ENCODE peak calls at places on chromosomes 16 and 17, in seven cellular contexts. N is HTR-8/SVneo; X is NCI-H1105 treated with DMSO at 0.1 percent for 48 hours; O is AG08395; V is CD4-positive, alpha-beta T cell; U is stimulated activated CD4-positive, alpha-beta T cell treated with anti-CD3 and anti-CD28 coated beads, Interleukin-1b, Interleukin-23, amount 100 ng/mL, for 24 hours; K is posterior cingulate gyrus. I is an unnamed sample.

GRCh38 chr17:62690168-62690897 is 62.9 kb downstream of the MRC2 start:
- DNase-seq in N (no peak), X (no peak), O (no peak), V (no peak), U (no peak), K (no peak), I (no peak)

GRCh38 chr17:48814504-48814903 is 2.5 kb downstream of the TTLL6 start:
- DNase-seq in N (peak), X (peak), O (peak), V (peak), U (peak), K (peak), I (no peak)

GRCh38 chr16:29804455-29805231 is 1.7 kb upstream of the MAZ start:
- DNase-seq in N (no peak), X (peak), O (peak), V (no peak), U (no peak), K (no peak), I (no peak)

GRCh38 chr16:88560722-88561484 is 9.3 kb upstream of the ZC3H18 start:
- DNase-seq in N (no peak), X (no peak), O (no peak), V (no peak), U (no peak), K (no peak), I (no peak)

GRCh38 chr16:31265329-31266245 is 5.8 kb downstream of the ITGAM start:
- DNase-seq in N (peak), X (no peak), O (no peak), V (peak), U (peak), K (no peak), I (no peak)

GRCh38 chr17:40327735-40328385 is 18.9 kb downstream of the RARA start:
- DNase-seq in N (no peak), X (no peak), O (no peak), V (no peak), U (no peak), K (no peak), I (no peak)

GRCh38 chr17:76672270-76672851 is 28.8 kb upstream of the ST6GALNAC1 start:
- DNase-seq in N (no peak), X (no peak), O (no peak), V (no peak), U (no peak), K (no peak), I (no peak)

GRCh38 chr17:38606646-38607611 is 1.2 kb upstream of the SRCIN1 start:
- DNase-seq in N (no peak), X (peak), O (no peak), V (no peak), U (no peak), K (peak), I (no peak)

GRCh38 chr16:87044829-87045228 is 272.4 kb downstream of the C16orf95 start:
- DNase-seq in N (no peak), X (no peak), O (no peak), V (no peak), U (no peak), K (no peak), I (no peak)

GRCh38 chr16:3938843-3939624 is 58.5 kb upstream of the CREBBP start:
- DNase-seq in N (peak), X (no peak), O (peak), V (peak), U (peak), K (peak), I (no peak)

GRCh38 chr16:85584989-85585388 is 28.1 kb upstream of the GSE1 start:
- DNase-seq in N (no peak), X (no peak), O (no peak), V (no peak), U (no peak), K (no peak), I (no peak)

GRCh38 chr16:87701505-87701921 is 64.3 kb downstream of the KLHDC4 start:
- DNase-seq in N (no peak), X (no peak), O (no peak), V (no peak), U (no peak), K (no peak), I (no peak)

GRCh38 chr16:11403534-11403795 is 58.2 kb downstream of the RMI2 start:
- DNase-seq in N (no peak), X (no peak), O (no peak), V (no peak), U (no peak), K (no peak), I (no peak)

GRCh38 chr17:77827461-77827968 is 131.0 kb upstream of the TNRC6C start:
- DNase-seq in N (no peak), X (no peak), O (no peak), V (no peak), U (no peak), K (no peak), I (no peak)

GRCh38 chr17:38322156-38322779 is 21.5 kb downstream of the GPR179 start:
- DNase-seq in N (peak), X (peak), O (peak), V (peak), U (peak), K (peak), I (peak)

GRCh38 chr17:80113033-80113484 is 11.7 kb downstream of the GAA start:
- DNase-seq in N (no peak), X (no peak), O (no peak), V (no peak), U (no peak), K (no peak), I (no peak)

GRCh38 chr17:81803728-81804558 is at the start of gene GCGR:
- DNase-seq in N (no peak), X (no peak), O (no peak), V (no peak), U (no peak), K (no peak), I (no peak)

GRCh38 chr17:77836557-77837041 is 121.9 kb upstream of the TNRC6C start:
- DNase-seq in N (no peak), X (no peak), O (no peak), V (no peak), U (no peak), K (no peak), I (no peak)

GRCh38 chr17:79022507-79022991 is 1.4 kb upstream of the C1QTNF1 start:
- DNase-seq in N (no peak), X (no peak), O (no peak), V (no peak), U (no peak), K (no peak), I (no peak)

GRCh38 chr17:59365383-59365981 is 34.0 kb downstream of the YPEL2 start:
- DNase-seq in N (no peak), X (peak), O (no peak), V (peak), U (no peak), K (peak), I (no peak)

GRCh38 chr16:47034455-47034854 is 61.0 kb upstream of the DNAJA2 start:
- DNase-seq in N (no peak), X (no peak), O (no peak), V (no peak), U (no peak), K (no peak), I (no peak)